ENCODE peak calls at places on chromosomes 13 and 19, in nine cellular contexts. A is thyroid gland; O is SJSA1; X is aorta; F is H1; W is colonic mucosa; V is heart right ventricle; E is body of pancreas; N is CD8-positive, alpha-beta T cell. P is an unnamed sample.

GRCh38 chr13:23921451-23921888 is 24.2 kb upstream of the C1QTNF9B start:
- DNase-seq in N (no peak), F (no peak), E (no peak), W (peak; percentile 25), O (no peak), A (no peak), X (no peak), V (peak; percentile 17), P (no peak)

GRCh38 chr13:20528451-20528850 is 2.8 kb upstream of the CRYL1 start:
- DNase-seq in F (no peak), A (no peak), W (no peak), O (no peak), E (no peak), V (no peak), N (no peak), X (no peak), P (no peak)

GRCh38 chr19:6516659-6517291 is 14.1 kb upstream of the TNFSF9 start:
- DNase-seq in W (peak; percentile 94), A (peak; percentile 90), F (peak; percentile 98), N (peak; percentile 96), E (peak; percentile 92), O (peak; percentile 92), X (peak; percentile 97), V (peak; percentile 87), P (peak; percentile 93)

GRCh38 chr13:90272356-90272755 is 1075.1 kb upstream of the MIR17HG start:
- DNase-seq in W (no peak), O (no peak), A (no peak), E (no peak), F (no peak), X (no peak), V (no peak), N (no peak), P (no peak)

GRCh38 chr19:41746593-41747227 is 8.6 kb upstream of the CEACAM6 start:
- DNase-seq in X (no peak), F (peak; percentile 46), V (peak; percentile 7), N (peak; percentile 56), A (peak; percentile 50), O (no peak), W (peak; percentile 84), E (peak; percentile 70), P (peak; percentile 45)

GRCh38 chr13:27661017-27661416 is 39.3 kb downstream of the POLR1D start:
- DNase-seq in E (no peak), N (no peak), A (no peak), W (no peak), X (no peak), O (no peak), F (no peak), V (no peak), P (no peak)

GRCh38 chr19:14770136-14770535 is 8.2 kb downstream of the ADGRE2 start:
- DNase-seq in F (peak; percentile 10), N (no peak), O (no peak), X (peak; percentile 23), W (no peak), A (no peak), E (no peak), V (no peak), P (no peak)

GRCh38 chr19:5138606-5139594 is 170.0 kb downstream of the KDM4B start:
- DNase-seq in A (peak; percentile 24), E (no peak), O (peak; percentile 69), V (peak; percentile 62), W (peak; percentile 54), F (no peak), N (peak; percentile 90), X (no peak), P (peak; percentile 20)

DNA sequence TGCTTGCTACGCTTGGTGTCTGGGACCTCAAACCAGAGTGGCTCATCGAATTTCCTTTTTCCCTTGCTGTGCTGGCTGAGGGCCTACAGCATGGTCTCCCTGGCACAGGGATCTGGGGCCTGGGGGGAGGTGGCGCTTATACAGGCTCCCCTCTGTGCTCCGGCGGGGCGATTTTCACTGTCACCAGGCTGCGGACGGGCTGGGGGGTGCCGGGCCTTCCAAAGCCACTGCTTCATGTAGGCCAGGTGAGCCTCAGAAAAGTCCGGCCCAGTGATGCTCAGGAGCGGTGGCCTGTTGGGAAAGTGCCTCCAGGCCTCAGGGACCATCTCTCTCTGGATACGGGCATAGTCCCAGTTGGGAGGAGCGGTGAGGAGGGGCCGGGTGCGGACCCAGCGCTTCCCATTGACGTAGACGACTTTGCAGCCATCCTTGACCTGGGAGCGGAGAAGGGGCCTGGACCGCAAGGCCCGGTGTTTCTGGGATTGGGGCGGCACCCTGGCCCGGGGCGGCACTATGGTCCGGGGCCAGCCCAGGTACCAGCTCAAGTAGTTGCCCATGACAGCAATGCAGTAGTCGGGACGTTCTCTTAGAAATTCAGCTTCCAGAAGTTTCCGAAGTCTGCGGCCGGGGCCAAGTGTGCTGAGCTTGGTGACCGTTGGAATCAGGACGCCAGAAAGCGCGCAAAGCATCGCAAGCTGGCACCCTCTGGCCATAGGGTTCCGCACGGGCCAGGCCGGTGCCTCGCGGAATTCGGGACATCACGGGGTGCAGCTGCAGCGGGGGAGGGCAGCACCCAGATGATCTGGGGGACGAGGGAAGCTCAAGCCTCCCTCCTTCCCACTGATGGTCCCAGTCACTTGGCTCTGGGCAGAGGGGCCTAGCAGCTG is 255.9 kb downstream of the SLC7A1 start:
- DNase-seq in O (no peak), V (no peak), F (no peak), X (no peak), W (no peak), E (no peak), A (no peak), N (no peak), P (no peak)
- H3K4me1 ChIP-seq in O (no peaks in the 10 kb centered on the region), V (no peaks in the 10 kb centered on the region), F (no peaks in the 10 kb centered on the region), X (no peaks in the 10 kb centered on the region), W (no peaks in the 10 kb centered on the region), E (no peaks in the 10 kb centered on the region), A (no peaks in the 10 kb centered on the region), N (no peaks in the 10 kb centered on the region), P (no peaks in the 10 kb centered on the region)

GRCh38 chr19:45177817-45178261 is at the start of gene TRAPPC6A:
- DNase-seq in W (no peak), V (no peak), F (no peak), O (peak; percentile 52), A (no peak), N (no peak), E (no peak), X (no peak), P (no peak)

GRCh38 chr19:45172611-45173208 is 5.3 kb downstream of the TRAPPC6A start:
- DNase-seq in O (no peak), F (no peak), X (no peak), W (no peak), V (no peak), A (no peak), E (no peak), N (no peak), P (no peak)

GRCh38 chr19:45173816-45174215 is 4.2 kb downstream of the TRAPPC6A start:
- DNase-seq in N (no peak), E (no peak), O (no peak), V (no peak), A (no peak), W (no peak), F (no peak), X (no peak), P (no peak)

GRCh38 chr19:45178262-45179062 is at the start of gene BLOC1S3:
- DNase-seq in O (peak; percentile 100), A (peak; percentile 100), X (peak; percentile 100), V (peak; percentile 100), E (peak; percentile 100), F (peak; percentile 99), W (peak; percentile 100), N (peak; percentile 99), P (peak; percentile 100)

GRCh38 chr19:45175663-45176345 is 2.2 kb downstream of the TRAPPC6A start:
- DNase-seq in N (no peak), E (no peak), V (no peak), W (no peak), F (no peak), X (no peak), O (no peak), A (no peak), P (no peak)
- H3K4me1 ChIP-seq in N (peaks cover 51% of the 10 kb centered on the region), E (peaks cover 22% of the 10 kb centered on the region), V (peaks cover 48% of the 10 kb centered on the region), W (no peaks in the 10 kb centered on the region), F (no peaks in the 10 kb centered on the region), X (peaks cover 2% of the 10 kb centered on the region), O (peaks cover 22% of the 10 kb centered on the region), A (peaks cover 31% of the 10 kb centered on the region), P (no peaks in the 10 kb centered on the region)

GRCh38 chr19:55385236-55385748 is 440 bp upstream of the RPL28 start:
- DNase-seq in E (peak; percentile 92), F (peak; percentile 98), O (peak; percentile 94), A (peak; percentile 96), V (peak; percentile 97), N (peak; percentile 97), W (peak; percentile 99), X (peak; percentile 98), P (peak; percentile 96)

GRCh38 chr19:55383279-55383788 is 758 bp downstream of the TMEM238 start:
- DNase-seq in F (no peak), V (no peak), A (no peak), X (no peak), N (peak; percentile 57), W (peak; percentile 36), E (peak; percentile 29), O (no peak), P (no peak)

GRCh38 chr19:55385749-55386514 is at the start of gene RPL28:
- DNase-seq in A (peak; percentile 99), N (peak; percentile 99), X (peak; percentile 99), W (peak; percentile 99), F (peak; percentile 99), O (peak; percentile 98), V (peak; percentile 99), E (peak; percentile 98), P (peak; percentile 99)

GRCh38 chr19:55383789-55384575 is at the start of gene TMEM238:
- DNase-seq in N (peak; percentile 68), F (peak; percentile 72), O (no peak), V (peak; percentile 39), E (peak; percentile 71), X (peak; percentile 86), W (peak; percentile 83), A (peak; percentile 72), P (peak; percentile 79)

GRCh38 chr19:55384576-55385235 is 614 bp upstream of the TMEM238 start:
- DNase-seq in V (no peak), F (peak; percentile 73), E (no peak), X (no peak), W (no peak), O (no peak), N (no peak), A (peak; percentile 34), P (no peak)
- H3K4me1 ChIP-seq in V (peaks cover 52% of the 10 kb centered on the region), F (peaks cover 27% of the 10 kb centered on the region), E (peaks cover 54% of the 10 kb centered on the region), X (no peaks in the 10 kb centered on the region), W (peaks cover 23% of the 10 kb centered on the region), O (peaks cover 45% of the 10 kb centered on the region), N (peaks cover 51% of the 10 kb centered on the region), A (peaks cover 48% of the 10 kb centered on the region), P (peaks cover 3% of the 10 kb centered on the region)

GRCh38 chr13:110125157-110125556 is 181.8 kb downstream of the COL4A1 start:
- DNase-seq in X (no peak), N (no peak), W (no peak), F (no peak), A (no peak), E (no peak), V (no peak), O (no peak), P (no peak)

GRCh38 chr13:110127986-110128511 is 178.9 kb downstream of the COL4A1 start:
- DNase-seq in A (no peak), E (no peak), O (peak; percentile 46), W (no peak), F (no peak), X (no peak), N (no peak), V (no peak), P (no peak)

GRCh38 chr13:110124201-110124600 is 182.8 kb downstream of the COL4A1 start:
- DNase-seq in A (no peak), E (no peak), W (no peak), V (no peak), N (no peak), F (no peak), O (no peak), X (no peak), P (no peak)

GRCh38 chr13:110126391-110126961 is 180.5 kb downstream of the COL4A1 start:
- DNase-seq in N (no peak), W (no peak), O (peak; percentile 90), X (no peak), A (peak; percentile 84), V (peak; percentile 77), E (no peak), F (no peak), P (no peak)

DNA sequence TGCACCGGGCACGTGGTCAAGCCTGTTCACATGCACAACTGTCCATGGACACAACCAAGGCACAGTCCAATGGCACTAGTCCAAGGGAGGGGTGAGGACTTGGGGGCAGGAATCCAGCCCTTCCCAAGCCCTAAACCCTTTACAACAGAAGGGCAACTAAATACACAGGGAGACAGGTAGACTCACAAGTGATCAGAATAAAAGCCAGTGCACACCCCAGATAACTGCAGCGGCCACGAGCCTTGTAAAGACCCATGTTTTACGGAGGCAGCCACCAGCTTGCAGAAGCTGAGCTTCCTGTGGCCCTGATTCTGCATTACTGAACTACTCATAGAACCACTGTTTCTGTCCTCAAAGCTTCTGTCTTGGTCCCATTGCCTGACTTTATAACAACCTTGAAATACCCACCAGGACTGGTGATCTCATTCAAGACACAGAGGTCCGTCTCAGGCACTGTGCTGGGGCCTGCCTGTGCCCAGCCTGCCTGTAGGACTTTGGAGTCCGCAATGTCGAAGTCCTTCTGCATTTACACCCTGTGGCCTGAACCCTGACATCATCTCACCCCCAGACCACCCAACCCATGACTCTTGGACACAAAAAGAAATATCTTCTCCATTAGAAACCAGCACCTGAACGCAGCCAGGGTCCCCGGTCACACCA is 181.2 kb downstream of the COL4A1 start:
- DNase-seq in N (no peak), O (no peak), V (no peak), A (no peak), F (no peak), E (no peak), W (no peak), X (no peak), P (no peak)
- H3K4me1 ChIP-seq in N (no peaks in the 10 kb centered on the region), O (peaks cover 55% of the 10 kb centered on the region), V (peaks cover 34% of the 10 kb centered on the region), A (peaks cover 17% of the 10 kb centered on the region), F (peaks cover 3% of the 10 kb centered on the region), E (no peaks in the 10 kb centered on the region), W (no peaks in the 10 kb centered on the region), X (peaks cover 2% of the 10 kb centered on the region), P (no peaks in the 10 kb centered on the region)

P was measured in BE2C.